ENCODE peak calls at places on chromosomes 7 and 10, in six cellular contexts. B, E, G, K, Z and U are unnamed samples.

GRCh38 chr7:20438248-20438647 is 107.5 kb downstream of the ITGB8 start:
- DNase-seq in B (no peak), E (no peak), G (no peak), K (no peak), Z (no peak), U (no peak)

GRCh38 chr7:40015790-40016296 is 65.8 kb downstream of the CDK13 start:
- DNase-seq in B (no peak), E (no peak), G (peak), K (peak), Z (no peak), U (peak)

GRCh38 chr7:24129597-24129996 is 154.4 kb upstream of the NPY start:
- DNase-seq in B (no peak), E (no peak), G (no peak), K (peak), Z (no peak), U (no peak)

GRCh38 chr7:1181591-1181990 is 21.6 kb upstream of the ZFAND2A start:
- DNase-seq in B (no peak), E (no peak), G (no peak), K (no peak), Z (no peak), U (peak)

GRCh38 chr10:30637881-30638467 is 8.4 kb upstream of the LYZL2 start:
- DNase-seq in B (no peak), E (no peak), G (no peak), K (peak), Z (peak), U (peak)

GRCh38 chr7:33807779-33808482 is 97.4 kb upstream of the BMPER start:
- DNase-seq in B (peak), E (peak), G (no peak), K (peak), Z (no peak), U (peak)

GRCh38 chr7:17952387-17952786 is 12.1 kb upstream of the SNX13 start:
- DNase-seq in B (no peak), E (no peak), G (no peak), K (no peak), Z (no peak), U (no peak)

GRCh38 chr7:69814421-69814962 is 216.2 kb downstream of the AUTS2 start:
- DNase-seq in B (no peak), E (no peak), G (no peak), K (no peak), Z (no peak), U (no peak)

GRCh38 chr10:97762816-97763215 is 9.0 kb downstream of the SFRP5 start:
- DNase-seq in B (no peak), E (no peak), G (no peak), K (no peak), Z (no peak), U (no peak)

GRCh38 chr7:37832194-37832593 is 16.2 kb upstream of the NME8 start:
- DNase-seq in B (no peak), E (no peak), G (peak), K (peak), Z (peak), U (peak)

GRCh38 chr7:155886391-155887173 is 74.3 kb upstream of the SHH start:
- DNase-seq in B (no peak), E (no peak), G (no peak), K (no peak), Z (no peak), U (no peak)

GRCh38 chr7:105178177-105178576 is 164.2 kb downstream of the KMT2E start:
- DNase-seq in B (no peak), E (no peak), G (no peak), K (no peak), Z (no peak), U (peak)

GRCh38 chr7:2719007-2719406 is 31.0 kb downstream of the AMZ1 start:
- DNase-seq in B (no peak), E (peak), G (no peak), K (no peak), Z (no peak), U (no peak)

GRCh38 chr7:35365523-35365922 is 111.6 kb upstream of the TBX20 start:
- DNase-seq in B (no peak), E (no peak), G (no peak), K (no peak), Z (no peak), U (no peak)

GRCh38 chr10:71038234-71038633 is 149.9 kb upstream of the PCBD1 start:
- DNase-seq in B (no peak), E (no peak), G (no peak), K (no peak), Z (no peak), U (no peak)

GRCh38 chr7:137703291-137704010 is 143.3 kb downstream of the DGKI start:
- DNase-seq in B (no peak), E (no peak), G (no peak), K (no peak), Z (no peak), U (no peak)

GRCh38 chr7:156465186-156465585 is 175.4 kb upstream of the RNF32 start:
- DNase-seq in B (no peak), E (no peak), G (no peak), K (no peak), Z (no peak), U (no peak)

GRCh38 chr10:69890065-69890831 is 88.5 kb downstream of the COL13A1 start:
- DNase-seq in B (no peak), E (no peak), G (no peak), K (no peak), Z (no peak), U (no peak)

GRCh38 chr7:156222151-156222550 is 409.9 kb upstream of the SHH start:
- DNase-seq in B (peak), E (no peak), G (no peak), K (no peak), Z (no peak), U (no peak)

GRCh38 chr7:1200045-1200444 is 32.6 kb upstream of the UNCX start:
- DNase-seq in B (no peak), E (no peak), G (no peak), K (peak), Z (no peak), U (no peak)

GRCh38 chr10:54796876-54797275 is 4.2 kb downstream of the PCDH15 start:
- DNase-seq in B (no peak), E (no peak), G (no peak), K (no peak), Z (no peak), U (peak)

GRCh38 chr7:4849390-4849789 is 12.4 kb downstream of the PAPOLB start:
- DNase-seq in B (no peak), E (peak), G (no peak), K (peak), Z (no peak), U (peak)

GRCh38 chr10:14074062-14074884 is 256.5 kb downstream of the FRMD4A start:
- DNase-seq in B (no peak), E (no peak), G (peak), K (peak), Z (peak), U (peak)

GRCh38 chr7:156892086-156892800 is 740 bp downstream of the LMBR1 start:
- DNase-seq in B (peak), E (peak), G (peak), K (peak), Z (no peak), U (peak)

GRCh38 chr10:108690530-108690929 is 1232.8 kb downstream of the XPNPEP1 start:
- DNase-seq in B (no peak), E (no peak), G (no peak), K (no peak), Z (no peak), U (no peak)

GRCh38 chr10:108696792-108697477 is 1226.4 kb downstream of the XPNPEP1 start:
- DNase-seq in B (no peak), E (no peak), G (no peak), K (no peak), Z (no peak), U (no peak)

GRCh38 chr10:108688314-108688713 is 1235.0 kb downstream of the XPNPEP1 start:
- DNase-seq in B (no peak), E (no peak), G (no peak), K (no peak), Z (no peak), U (no peak)

GRCh38 chr10:108685863-108686531 is 1237.3 kb downstream of the XPNPEP1 start:
- DNase-seq in B (no peak), E (no peak), G (no peak), K (no peak), Z (no peak), U (no peak)

DNA sequence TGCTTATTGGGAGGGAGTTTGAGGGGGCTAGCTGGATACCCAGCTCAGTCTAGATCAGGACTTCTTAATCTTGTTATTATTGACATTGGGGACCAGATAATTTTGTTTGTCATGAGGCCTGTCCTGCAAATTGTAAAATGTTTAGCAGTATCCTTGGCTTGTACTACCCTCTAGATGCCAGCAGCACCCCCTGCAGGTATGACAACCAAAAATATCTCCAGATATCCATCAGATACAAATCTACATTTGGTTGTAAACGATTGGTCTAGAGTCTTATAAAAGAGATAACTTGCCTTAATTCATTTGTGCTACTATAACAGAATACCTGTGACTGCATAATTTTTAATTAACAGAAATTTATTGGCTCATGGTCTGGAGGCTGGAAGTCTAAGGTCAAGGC is 1232.2 kb downstream of the XPNPEP1 start:
- DNase-seq in B (no peak), E (no peak), G (no peak), K (no peak), Z (no peak), U (no peak)
- TF ChIP-seq CTCF in B (no peak), E (peak), G (no peak), K (no peak), Z (no peak), U (no peak)

DNA sequence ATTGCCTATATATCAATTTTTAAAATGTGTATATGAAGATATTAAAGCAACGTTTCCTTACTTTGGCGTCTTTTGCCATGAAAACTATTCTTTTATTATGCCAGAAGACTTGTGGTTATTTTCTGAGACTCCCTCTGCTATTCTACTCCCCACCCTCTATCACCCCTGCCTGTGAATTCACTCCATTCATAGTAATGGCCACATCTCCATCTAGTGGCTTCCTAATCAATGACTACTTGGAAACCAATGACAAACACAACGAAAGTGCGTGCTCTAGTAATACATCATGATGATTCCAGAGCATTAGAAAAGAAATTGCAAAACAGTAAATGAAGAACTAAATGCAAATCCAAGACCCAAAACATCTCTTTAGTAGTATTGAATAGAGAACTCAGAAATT is 186.7 kb upstream of the HGF start:
- DNase-seq in B (no peak), E (peak), G (no peak), K (peak), Z (no peak), U (peak)
- TF ChIP-seq CTCF in B (peak), E (peak), G (peak), K (peak), Z (no peak), U (peak)

DNA sequence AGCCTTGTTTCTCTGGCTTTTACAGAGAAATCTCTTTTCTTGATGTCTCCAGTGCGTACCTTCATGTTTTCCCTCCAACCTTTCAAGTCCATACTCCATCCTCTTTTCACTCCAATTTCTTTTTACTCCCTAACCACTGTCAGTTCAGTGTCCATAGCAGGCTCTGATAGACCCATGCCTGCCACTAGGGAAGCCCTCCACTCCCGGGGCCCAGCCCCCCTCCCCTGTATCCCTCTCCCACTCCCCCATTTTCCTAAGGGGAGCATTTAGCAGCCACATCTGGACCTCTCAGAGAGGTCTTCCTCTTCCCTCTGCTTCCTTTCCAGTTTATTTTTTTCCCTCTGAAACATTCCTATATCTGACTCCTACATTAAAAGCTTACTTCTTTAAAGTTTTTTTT is 33.1 kb downstream of the DENND11 start:
- DNase-seq in B (no peak), E (no peak), G (no peak), K (no peak), Z (no peak), U (no peak)
- TF ChIP-seq CTCF in B (no peak), E (no peak), G (no peak), K (no peak), Z (no peak), U (no peak)

GRCh38 chr10:82953909-82954308 is 1078.9 kb downstream of the NRG3 start:
- DNase-seq in B (no peak), E (no peak), G (no peak), K (no peak), Z (no peak), U (no peak)
- TF ChIP-seq CTCF in B (no peak), E (peak), G (no peak), K (no peak), Z (no peak), U (no peak)

GRCh38 chr10:4271193-4271592 is 486.2 kb upstream of the KLF6 start:
- DNase-seq in B (no peak), E (no peak), G (no peak), K (no peak), Z (no peak), U (no peak)
- TF ChIP-seq CTCF in B (no peak), E (no peak), G (no peak), K (no peak), Z (no peak), U (no peak)

GRCh38 chr7:77368974-77369373 is 47.2 kb downstream of the GSAP start:
- DNase-seq in B (no peak), E (no peak), G (no peak), K (peak), Z (no peak), U (peak)
- TF ChIP-seq CTCF in B (peak), E (no peak), G (no peak), K (no peak), Z (no peak), U (no peak)

DNA sequence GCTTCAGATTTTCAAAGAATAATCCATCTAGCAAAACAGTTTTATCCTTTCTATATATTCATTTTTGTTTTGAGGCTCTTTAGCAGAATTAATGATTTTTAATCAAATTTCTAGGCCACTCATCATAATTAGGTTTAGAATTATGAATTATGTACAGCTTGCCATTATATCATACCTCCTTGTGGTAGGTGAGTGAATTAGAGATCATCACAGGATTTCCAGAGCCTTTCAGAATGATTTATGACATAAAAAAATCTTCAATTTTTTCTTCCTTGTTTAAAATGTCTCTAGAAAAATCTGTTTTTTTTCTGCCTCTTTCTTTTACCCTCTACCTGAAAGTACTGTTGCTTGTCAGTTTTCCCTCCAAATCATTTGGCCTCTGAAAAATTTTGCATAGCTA is 433.3 kb downstream of the LRMDA start:
- DNase-seq in B (no peak), E (no peak), G (no peak), K (no peak), Z (no peak), U (no peak)
- TF ChIP-seq CTCF in B (no peak), E (no peak), G (no peak), K (no peak), Z (no peak), U (no peak)

GRCh38 chr7:29158748-29159147 is 12.4 kb upstream of the CPVL start:
- DNase-seq in B (no peak), E (no peak), G (no peak), K (no peak), Z (no peak), U (no peak)
- TF ChIP-seq CTCF in B (no peak), E (no peak), G (no peak), K (no peak), Z (no peak), U (no peak)

GRCh38 chr10:34978080-34978479 is 112.1 kb downstream of the CUL2 start:
- DNase-seq in B (no peak), E (no peak), G (no peak), K (no peak), Z (no peak), U (no peak)

GRCh38 chr10:34985823-34986222 is 104.3 kb downstream of the CUL2 start:
- DNase-seq in B (no peak), E (peak), G (no peak), K (peak), Z (no peak), U (no peak)

GRCh38 chr10:34985146-34985545 is 105.0 kb downstream of the CUL2 start:
- DNase-seq in B (no peak), E (no peak), G (no peak), K (no peak), Z (no peak), U (no peak)

GRCh38 chr10:34979938-34980337 is 110.2 kb downstream of the CUL2 start:
- DNase-seq in B (no peak), E (no peak), G (no peak), K (no peak), Z (no peak), U (no peak)

GRCh38 chr10:34981834-34982233 is 108.3 kb downstream of the CUL2 start:
- DNase-seq in B (no peak), E (no peak), G (no peak), K (no peak), Z (no peak), U (no peak)
- TF ChIP-seq CTCF in B (no peak), E (no peak), G (no peak), K (no peak), Z (no peak), U (no peak)